ENCODE peak calls at places on chromosomes 6 and 20, in five cellular contexts. J is neural progenitor cell; I is body of pancreas; P is mucosa of descending colon; E is CD8-positive, alpha-beta memory T cell. S is an unnamed sample.

GRCh38 chr20:58179432-58180099 is 48.9 kb downstream of the ANKRD60 start:
- DNase-seq in J (peak; percentile 78), I (peak; percentile 49), P (no peak), E (peak; percentile 43), S (peak; percentile 81)

GRCh38 chr6:30767158-30767943 is 23.0 kb upstream of the IER3 start:
- DNase-seq in I (no peak), J (no peak), P (no peak), E (no peak), S (no peak)

GRCh38 chr20:8744228-8744844 is 324.6 kb upstream of the PLCB4 start:
- DNase-seq in J (no peak), P (no peak), E (no peak), I (no peak), S (no peak)

GRCh38 chr6:75176076-75176582 is 29.7 kb downstream of the COL12A1 start:
- DNase-seq in P (no peak), J (no peak), E (no peak), I (no peak), S (no peak)

GRCh38 chr6:145214570-145214969 is 520.8 kb downstream of the EPM2A start:
- DNase-seq in I (no peak), J (peak; percentile 45), E (no peak), P (no peak), S (no peak)

GRCh38 chr6:155262655-155263054 is 1.2 kb upstream of the CLDN20 start:
- DNase-seq in P (no peak), J (no peak), E (no peak), I (no peak), S (no peak)

GRCh38 chr6:162177733-162178132 is 549.8 kb downstream of the PRKN start:
- DNase-seq in P (no peak), E (no peak), I (no peak), J (peak; percentile 15), S (no peak)

GRCh38 chr6:85126448-85127178 is 323.3 kb upstream of the NT5E start:
- DNase-seq in J (peak; percentile 84), I (peak; percentile 14), P (no peak), E (no peak), S (no peak)

GRCh38 chr6:142746524-142746923 is 198.5 kb downstream of the HIVEP2 start:
- DNase-seq in I (no peak), J (peak; percentile 71), P (no peak), E (peak; percentile 6), S (no peak)

GRCh38 chr6:4902363-4902762 is 101.5 kb downstream of the RPP40 start:
- DNase-seq in E (no peak), J (no peak), I (no peak), P (no peak), S (no peak)

GRCh38 chr6:15184441-15184861 is 61.4 kb upstream of the JARID2 start:
- DNase-seq in J (no peak), E (no peak), P (no peak), I (no peak), S (no peak)

GRCh38 chr20:12173333-12173732 is 255.6 kb downstream of the BTBD3 start:
- DNase-seq in E (no peak), P (no peak), I (no peak), J (no peak), S (no peak)

GRCh38 chr6:81802356-81802755 is 49.9 kb upstream of the TENT5A start:
- DNase-seq in I (no peak), P (no peak), E (no peak), J (no peak), S (no peak)

GRCh38 chr6:91098006-91098405 is 511.1 kb upstream of the MAP3K7 start:
- DNase-seq in E (no peak), P (no peak), J (no peak), I (no peak), S (no peak)

GRCh38 chr6:7723041-7723447 is 2.9 kb upstream of the BMP6 start:
- DNase-seq in P (no peak), I (peak; percentile 87), J (peak; percentile 83), E (peak; percentile 20), S (peak; percentile 76)

GRCh38 chr6:23265270-23265669 is 695.9 kb downstream of the HDGFL1 start:
- DNase-seq in E (no peak), I (no peak), P (no peak), J (no peak), S (no peak)

GRCh38 chr6:33170176-33171095 is 21.8 kb downstream of the COL11A2 start:
- DNase-seq in P (no peak), I (no peak), E (no peak), J (no peak), S (peak; percentile 51)

GRCh38 chr6:30322527-30323501 is 3.9 kb upstream of the TRIM39 start:
- DNase-seq in P (no peak), J (peak; percentile 4), E (no peak), I (no peak), S (no peak)

GRCh38 chr20:36815454-36816091 is 42.0 kb upstream of the DSN1 start:
- DNase-seq in I (no peak), E (no peak), J (no peak), P (no peak), S (no peak)

GRCh38 chr6:52233975-52234823 is 10.1 kb downstream of the IL17F start:
- DNase-seq in I (peak; percentile 44), P (no peak), E (no peak), J (peak; percentile 72), S (no peak)

GRCh38 chr20:44897133-44897532 is 11.6 kb downstream of the YWHAB start:
- DNase-seq in I (no peak), J (no peak), E (no peak), P (no peak), S (no peak)

GRCh38 chr6:85124472-85125428 is 325.1 kb upstream of the NT5E start:
- DNase-seq in E (no peak), I (no peak), P (no peak), J (no peak), S (no peak)

GRCh38 chr6:18215436-18215835 is 48.9 kb downstream of the DEK start:
- DNase-seq in I (no peak), E (no peak), P (no peak), J (no peak), S (no peak)

GRCh38 chr6:166624275-166624674 is 2.8 kb downstream of the RPS6KA2 start:
- DNase-seq in P (no peak), J (no peak), E (no peak), I (no peak), S (no peak)

GRCh38 chr6:148599967-148600426 is 146.8 kb upstream of the UST start:
- DNase-seq in E (no peak), J (peak; percentile 34), I (no peak), P (no peak), S (no peak)

GRCh38 chr6:84549912-84550311 is 214.5 kb downstream of the TBX18 start:
- DNase-seq in J (peak; percentile 18), P (no peak), I (no peak), E (no peak), S (no peak)

GRCh38 chr20:63177134-63177784 is 38.7 kb downstream of the YTHDF1 start:
- DNase-seq in J (peak; percentile 86), P (no peak), E (no peak), I (no peak), S (no peak)

GRCh38 chr6:23140879-23141278 is 571.5 kb downstream of the HDGFL1 start:
- DNase-seq in P (no peak), J (no peak), E (no peak), I (no peak), S (no peak)

GRCh38 chr6:111276335-111276734 is 189.0 kb downstream of the SLC16A10 start:
- DNase-seq in I (no peak), J (no peak), P (no peak), E (no peak), S (no peak)

GRCh38 chr20:2707353-2708072 is 14.9 kb downstream of the EBF4 start:
- DNase-seq in I (no peak), E (no peak), P (no peak), J (no peak), S (no peak)

GRCh38 chr6:75283907-75284284 is 696 bp downstream of the TMEM30A start:
- DNase-seq in P (no peak), J (peak; percentile 16), E (peak; percentile 5), I (no peak), S (no peak)

GRCh38 chr6:158028876-158029275 is 47.2 kb downstream of the SYNJ2 start:
- DNase-seq in E (no peak), P (peak; percentile 36), J (no peak), I (no peak), S (peak; percentile 39)

DNA sequence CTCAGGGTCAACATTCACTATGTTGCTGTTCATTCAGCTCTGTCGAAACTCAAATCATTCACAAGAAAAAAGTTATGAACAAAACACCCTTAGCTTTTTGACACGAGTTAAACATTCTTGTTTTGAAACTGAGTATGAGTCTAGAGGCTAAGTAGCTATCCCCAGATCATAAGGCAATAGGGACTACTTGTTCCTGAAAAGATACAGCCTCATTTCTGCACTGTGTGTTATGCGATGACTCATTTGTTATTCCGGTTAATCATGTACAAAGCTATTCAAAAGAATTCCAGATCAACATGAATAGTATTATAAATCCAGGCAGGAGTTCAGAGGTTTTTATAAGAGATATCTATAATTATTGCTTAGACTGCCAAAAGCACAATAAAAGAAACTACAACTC is 908.0 kb downstream of the QKI start:
- DNase-seq in J (no peak), I (no peak), P (no peak), E (no peak), S (no peak)
- H3K9me3 ChIP-seq in J (no peaks in the 10 kb centered on the region), I (no peaks in the 10 kb centered on the region), P (peaks cover 35% of the 10 kb centered on the region), E (no peaks in the 10 kb centered on the region), S (no peaks in the 10 kb centered on the region)

GRCh38 chr6:113744886-113745285 is 112.3 kb upstream of the MARCKS start:
- DNase-seq in J (no peak), E (no peak), P (no peak), I (no peak), S (no peak)
- H3K4me3 ChIP-seq in J (no peak overlapping the region), E (no peak overlapping the region), P (no peak overlapping the region), I (no peak overlapping the region), S (no peak overlapping the region)

DNA sequence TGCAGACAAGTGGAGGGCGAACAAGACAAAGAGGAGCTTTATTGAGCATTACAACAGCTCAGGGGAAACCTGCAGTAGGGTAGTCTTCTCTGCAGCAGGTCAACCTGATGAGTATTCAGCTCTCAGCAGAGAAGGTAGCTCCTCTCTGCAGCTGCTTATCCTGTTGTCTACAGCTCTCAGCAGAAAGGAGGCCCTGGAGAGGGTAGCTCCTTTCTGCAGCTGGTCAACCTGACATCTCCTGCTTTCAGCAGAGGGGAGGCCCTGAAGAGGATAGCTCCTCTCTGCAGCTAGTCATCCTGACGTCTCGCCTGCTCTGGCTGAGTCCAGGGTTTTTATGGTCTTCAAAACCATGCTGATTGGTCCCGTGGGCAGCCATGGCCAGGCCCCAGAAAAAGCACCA is 113.6 kb downstream of the CD24 start:
- DNase-seq in J (no peak), E (no peak), P (no peak), I (no peak), S (no peak)
- H3K9me3 ChIP-seq in J (peaks cover 3% of the 10 kb centered on the region), E (no peaks in the 10 kb centered on the region), P (peaks cover 3% of the 10 kb centered on the region), I (no peaks in the 10 kb centered on the region), S (no peaks in the 10 kb centered on the region)

DNA sequence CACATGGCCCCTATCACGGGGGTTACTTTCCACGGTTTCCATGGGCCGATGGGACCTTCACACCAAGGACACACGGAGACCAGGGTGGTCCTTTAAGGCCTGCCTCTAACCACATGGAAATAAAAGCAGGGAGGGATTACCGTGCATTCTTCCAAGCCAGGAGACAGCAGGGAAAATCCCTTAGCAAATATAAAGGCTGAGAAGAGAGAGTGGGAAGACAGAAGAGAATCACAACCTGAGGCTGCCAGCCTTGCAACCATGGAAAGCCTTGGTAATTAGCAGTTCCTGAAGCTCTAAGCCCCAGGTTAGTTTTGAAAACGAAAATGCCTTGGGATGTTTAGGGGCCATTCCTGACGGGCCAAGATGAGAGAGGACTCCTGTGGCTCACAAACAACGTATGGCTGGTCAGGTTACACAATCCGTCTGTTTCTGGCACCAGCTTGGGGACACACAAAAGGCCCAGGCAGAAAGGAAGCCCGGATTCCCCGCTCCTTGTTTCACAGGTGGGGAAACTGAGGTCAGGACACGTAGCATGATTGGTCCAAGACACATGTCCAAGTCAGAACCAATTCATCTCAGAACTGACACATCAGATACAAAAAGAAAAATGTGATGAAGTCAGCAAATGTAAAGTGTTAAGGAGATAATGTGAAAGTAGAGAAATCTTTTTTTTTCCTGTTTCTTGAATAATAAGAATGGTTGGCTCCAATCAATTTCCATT is 2.8 kb downstream of the PREX1 start:
- DNase-seq in E (no peak), I (no peak), P (no peak), J (peak; percentile 77), S (no peak)
- H3K4me3 ChIP-seq in E (peak overlapping the region; percentile 79), I (no peak overlapping the region), P (no peak overlapping the region), J (peak overlapping the region; percentile 76), S (peak overlapping the region; percentile 66)

S was measured in upper lobe of right lung.